ENCODE peak calls at places on chromosomes 13 and 19, in five cellular contexts. One of them, this sample, is unnamed.
A peak's percentile ranks its signal among the peaks of the same experiment; 100 is the strongest.

GRCh38 chr13:59976856-59977255 is 186.9 kb downstream of the DIAPH3 start:
- DNase-seq in AG09319: no peak
- DNase-seq in nephron progenitor cell: no peak
- DNase-seq in Daoy: no peak
- DNase-seq in caudate nucleus: no peak
- DNase-seq in this sample: no peak

GRCh38 chr19:46349311-46349993 is 2.6 kb downstream of the PPP5C start:
- DNase-seq in Daoy: no peak
- DNase-seq in AG09319: no peak
- DNase-seq in caudate nucleus: no peak
- DNase-seq in nephron progenitor cell: no peak
- DNase-seq in this sample: no peak

GRCh38 chr19:53537523-53538377 is at the start of gene ZNF331:
- DNase-seq in nephron progenitor cell: peak; percentile 75
- DNase-seq in Daoy: peak; percentile 63
- DNase-seq in AG09319: peak; percentile 34
- DNase-seq in caudate nucleus: peak; percentile 88
- DNase-seq in this sample: peak; percentile 88

GRCh38 chr13:110367620-110368019 is 60.5 kb downstream of the COL4A2 start:
- DNase-seq in caudate nucleus: no peak
- DNase-seq in AG09319: no peak
- DNase-seq in Daoy: no peak
- DNase-seq in nephron progenitor cell: no peak
- DNase-seq in this sample: no peak

GRCh38 chr19:38898788-38899446 is 501 bp downstream of the SIRT2 start:
- DNase-seq in AG09319: no peak
- DNase-seq in Daoy: no peak
- DNase-seq in caudate nucleus: no peak
- DNase-seq in nephron progenitor cell: peak; percentile 18
- DNase-seq in this sample: peak; percentile 22

GRCh38 chr19:50992666-50993035 is 8.8 kb downstream of the KLK8 start:
- DNase-seq in caudate nucleus: no peak
- DNase-seq in Daoy: no peak
- DNase-seq in AG09319: no peak
- DNase-seq in nephron progenitor cell: no peak
- DNase-seq in this sample: no peak

GRCh38 chr19:42030605-42031004 is 36.6 kb upstream of the ATP1A3 start:
- DNase-seq in Daoy: no peak
- DNase-seq in caudate nucleus: peak; percentile 16
- DNase-seq in nephron progenitor cell: no peak
- DNase-seq in AG09319: no peak
- DNase-seq in this sample: no peak

GRCh38 chr13:97948041-97948440 is 5.4 kb upstream of the IPO5 start:
- DNase-seq in caudate nucleus: no peak
- DNase-seq in nephron progenitor cell: no peak
- DNase-seq in AG09319: no peak
- DNase-seq in Daoy: no peak
- DNase-seq in this sample: no peak

GRCh38 chr13:99151516-99151915 is 49.1 kb upstream of the UBAC2 start:
- DNase-seq in Daoy: peak; percentile 54
- DNase-seq in caudate nucleus: no peak
- DNase-seq in AG09319: no peak
- DNase-seq in nephron progenitor cell: no peak
- DNase-seq in this sample: no peak

GRCh38 chr19:29550896-29551295 is 25.1 kb downstream of the VSTM2B start:
- DNase-seq in AG09319: no peak
- DNase-seq in caudate nucleus: no peak
- DNase-seq in Daoy: no peak
- DNase-seq in nephron progenitor cell: no peak
- DNase-seq in this sample: peak; percentile 17

GRCh38 chr13:49098198-49098597 is 121.9 kb upstream of the MLNR start:
- DNase-seq in Daoy: peak; percentile 48
- DNase-seq in caudate nucleus: no peak
- DNase-seq in AG09319: peak; percentile 44
- DNase-seq in nephron progenitor cell: no peak
- DNase-seq in this sample: no peak

GRCh38 chr19:58394821-58395219 is 636 bp upstream of the RNF225 start:
- DNase-seq in AG09319: no peak
- DNase-seq in Daoy: peak; percentile 28
- DNase-seq in nephron progenitor cell: no peak
- DNase-seq in caudate nucleus: no peak
- DNase-seq in this sample: no peak

GRCh38 chr19:2239771-2240770 is 3.4 kb downstream of the SF3A2 start:
- DNase-seq in AG09319: no peak
- DNase-seq in nephron progenitor cell: peak; percentile 28
- DNase-seq in Daoy: no peak
- DNase-seq in caudate nucleus: no peak
- DNase-seq in this sample: no peak

GRCh38 chr13:75752848-75753247 is 116.7 kb downstream of the LMO7 start:
- DNase-seq in AG09319: no peak
- DNase-seq in nephron progenitor cell: no peak
- DNase-seq in Daoy: no peak
- DNase-seq in caudate nucleus: no peak
- DNase-seq in this sample: no peak

GRCh38 chr19:1259873-1260748 is 9.0 kb upstream of the CIRBP start:
- DNase-seq in Daoy: peak; percentile 59
- DNase-seq in nephron progenitor cell: peak; percentile 40
- DNase-seq in caudate nucleus: no peak
- DNase-seq in AG09319: no peak
- DNase-seq in this sample: no peak

GRCh38 chr19:12293771-12294307 is 844 bp downstream of the ZNF44 start:
- DNase-seq in Daoy: peak; percentile 73
- DNase-seq in caudate nucleus: peak; percentile 5
- DNase-seq in nephron progenitor cell: peak; percentile 64
- DNase-seq in AG09319: no peak
- DNase-seq in this sample: peak; percentile 12

GRCh38 chr19:58154287-58154678 is 3.7 kb upstream of the ZNF329 start:
- DNase-seq in caudate nucleus: peak; percentile 43
- DNase-seq in AG09319: no peak
- DNase-seq in Daoy: peak; percentile 14
- DNase-seq in nephron progenitor cell: no peak
- DNase-seq in this sample: peak; percentile 62

GRCh38 chr13:87120476-87120875 is 550.7 kb upstream of the SLITRK5 start:
- DNase-seq in caudate nucleus: no peak
- DNase-seq in Daoy: no peak
- DNase-seq in nephron progenitor cell: no peak
- DNase-seq in AG09319: no peak
- DNase-seq in this sample: no peak

GRCh38 chr13:99339736-99340392 is 32.7 kb upstream of the GPR183 start:
- DNase-seq in Daoy: no peak
- DNase-seq in caudate nucleus: no peak
- DNase-seq in nephron progenitor cell: no peak
- DNase-seq in AG09319: no peak
- DNase-seq in this sample: no peak

GRCh38 chr19:36125557-36125956 is 10.3 kb downstream of the TBCB start:
- DNase-seq in nephron progenitor cell: no peak
- DNase-seq in caudate nucleus: no peak
- DNase-seq in AG09319: no peak
- DNase-seq in Daoy: no peak
- DNase-seq in this sample: no peak

GRCh38 chr13:31742102-31742695 is 2.9 kb downstream of the RXFP2 start:
- DNase-seq in Daoy: peak; percentile 61
- DNase-seq in caudate nucleus: peak; percentile 22
- DNase-seq in AG09319: peak; percentile 60
- DNase-seq in nephron progenitor cell: peak; percentile 79
- DNase-seq in this sample: peak; percentile 26

GRCh38 chr13:54627973-54628372 is 1599.4 kb downstream of the OLFM4 start:
- DNase-seq in nephron progenitor cell: no peak
- DNase-seq in AG09319: no peak
- DNase-seq in caudate nucleus: no peak
- DNase-seq in Daoy: no peak
- DNase-seq in this sample: no peak

GRCh38 chr13:55999709-56000108 is 1141.0 kb upstream of the PRR20A start:
- DNase-seq in Daoy: no peak
- DNase-seq in nephron progenitor cell: no peak
- DNase-seq in AG09319: no peak
- DNase-seq in caudate nucleus: no peak
- DNase-seq in this sample: no peak

GRCh38 chr19:31073485-31074221 is 275.6 kb downstream of the TSHZ3 start:
- DNase-seq in Daoy: no peak
- DNase-seq in nephron progenitor cell: peak; percentile 27
- DNase-seq in caudate nucleus: no peak
- DNase-seq in AG09319: no peak
- DNase-seq in this sample: no peak

GRCh38 chr13:112806761-112807652 is 117.2 kb downstream of the ATP11A start:
- DNase-seq in Daoy: no peak
- DNase-seq in AG09319: no peak
- DNase-seq in caudate nucleus: no peak
- DNase-seq in nephron progenitor cell: no peak
- DNase-seq in this sample: no peak

GRCh38 chr13:37192986-37193385 is 87.5 kb upstream of the CSNK1A1L start:
- DNase-seq in nephron progenitor cell: no peak
- DNase-seq in caudate nucleus: no peak
- DNase-seq in Daoy: no peak
- DNase-seq in AG09319: no peak
- DNase-seq in this sample: no peak

GRCh38 chr19:4326837-4327251 is 11.8 kb downstream of the STAP2 start:
- DNase-seq in Daoy: no peak
- DNase-seq in AG09319: no peak
- DNase-seq in nephron progenitor cell: peak; percentile 77
- DNase-seq in caudate nucleus: no peak
- DNase-seq in this sample: no peak

GRCh38 chr19:42184401-42184861 is 33.0 kb downstream of the DEDD2 start:
- DNase-seq in caudate nucleus: peak; percentile 66
- DNase-seq in Daoy: peak; percentile 85
- DNase-seq in AG09319: peak; percentile 51
- DNase-seq in nephron progenitor cell: peak; percentile 88
- DNase-seq in this sample: peak; percentile 73

GRCh38 chr13:35460061-35460460 is 16.4 kb downstream of the MAB21L1 start:
- DNase-seq in Daoy: no peak
- DNase-seq in AG09319: no peak
- DNase-seq in caudate nucleus: no peak
- DNase-seq in nephron progenitor cell: no peak
- DNase-seq in this sample: no peak

GRCh38 chr19:35777411-35777841 is 2.1 kb downstream of the ARHGAP33 start:
- DNase-seq in Daoy: no peak
- DNase-seq in nephron progenitor cell: no peak
- DNase-seq in AG09319: no peak
- DNase-seq in caudate nucleus: peak; percentile 28
- DNase-seq in this sample: no peak

GRCh38 chr19:13839938-13840750 is 36.8 kb upstream of the NANOS3 start:
- DNase-seq in caudate nucleus: no peak
- DNase-seq in nephron progenitor cell: no peak
- DNase-seq in AG09319: no peak
- DNase-seq in Daoy: peak; percentile 92
- DNase-seq in this sample: no peak

GRCh38 chr13:48591889-48592725 is 59.2 kb upstream of the RCBTB2 start:
- DNase-seq in nephron progenitor cell: no peak
- DNase-seq in AG09319: no peak
- DNase-seq in Daoy: no peak
- DNase-seq in caudate nucleus: no peak
- DNase-seq in this sample: no peak

GRCh38 chr13:22929391-22930126 is 251.2 kb upstream of the SGCG start:
- DNase-seq in nephron progenitor cell: no peak
- DNase-seq in Daoy: no peak
- DNase-seq in caudate nucleus: no peak
- DNase-seq in AG09319: no peak
- DNase-seq in this sample: no peak

GRCh38 chr19:38737921-38738731 is 6.1 kb downstream of the CAPN12 start:
- DNase-seq in AG09319: no peak
- DNase-seq in nephron progenitor cell: no peak
- DNase-seq in caudate nucleus: no peak
- DNase-seq in Daoy: peak; percentile 6
- DNase-seq in this sample: no peak

GRCh38 chr19:23971598-23971997 is 56.9 kb downstream of the ZNF726 start:
- DNase-seq in AG09319: no peak
- DNase-seq in Daoy: no peak
- DNase-seq in caudate nucleus: no peak
- DNase-seq in nephron progenitor cell: no peak
- DNase-seq in this sample: no peak

This sample was measured in dorsolateral prefrontal cortex.